ENCODE peak calls at places on chromosomes 3 and 15, in four cellular contexts. I is GM12878, F is K562, S is HepG2. V is an unnamed sample.

GRCh38 chr15:28885630-28886430 is at the start of gene APBA2:
- DNase-seq in F (peak), I (no peak), S (no peak), V (peak)

GRCh38 chr15:69524296-69524695 is 71.7 kb downstream of the RPLP1 start:
- DNase-seq in S (no peak), I (no peak), F (no peak), V (no peak)

GRCh38 chr3:188255190-188255589 is 101.2 kb downstream of the LPP start:
- DNase-seq in S (no peak), I (no peak), F (no peak), V (no peak)

GRCh38 chr3:188584958-188585689 is 431.2 kb downstream of the LPP start:
- DNase-seq in I (no peak), F (no peak), S (no peak), V (no peak)

GRCh38 chr15:95208988-95209387 is 977.6 kb downstream of the MCTP2 start:
- DNase-seq in F (no peak), I (no peak), S (no peak), V (no peak)

GRCh38 chr3:165259518-165260193 is 63.5 kb upstream of the SLITRK3 start:
- DNase-seq in S (no peak), I (no peak), F (no peak), V (no peak)

GRCh38 chr3:184583345-184584000 is 21.9 kb downstream of the EPHB3 start:
- DNase-seq in F (no peak), I (no peak), S (no peak), V (no peak)

GRCh38 chr3:189365609-189366564 is 194.1 kb downstream of the TPRG1 start:
- DNase-seq in I (no peak), F (no peak), S (no peak), V (no peak)

GRCh38 chr3:46693897-46694235 is 387 bp upstream of the ALS2CL start:
- DNase-seq in F (no peak), I (no peak), S (no peak), V (no peak)

GRCh38 chr3:6631376-6631775 is 229.5 kb upstream of the GRM7 start:
- DNase-seq in S (no peak), I (no peak), F (no peak), V (no peak)

GRCh38 chr15:66024998-66025397 is 155.7 kb downstream of the RAB11A start:
- DNase-seq in S (no peak), F (no peak), I (no peak), V (no peak)

GRCh38 chr3:52539010-52539653 is 2.7 kb downstream of the UQCC5 start:
- DNase-seq in F (no peak), S (no peak), I (no peak), V (no peak)

GRCh38 chr15:73385205-73385604 is 16.4 kb upstream of the HCN4 start:
- DNase-seq in F (no peak), S (no peak), I (no peak), V (no peak)

GRCh38 chr3:120349819-120350125 is 618 bp upstream of the LRRC58 start:
- DNase-seq in S (no peak), I (no peak), F (no peak), V (no peak)

GRCh38 chr3:14200276-14200675 is 21.7 kb downstream of the LSM3 start:
- DNase-seq in S (no peak), I (no peak), F (no peak), V (no peak)

GRCh38 chr15:50880221-50880620 is 28.3 kb upstream of the AP4E1 start:
- DNase-seq in F (no peak), I (no peak), S (no peak), V (no peak)

GRCh38 chr3:177929310-177929709 is 606.9 kb upstream of the KCNMB2 start:
- DNase-seq in I (no peak), F (no peak), S (no peak), V (no peak)

GRCh38 chr3:8443829-8444791 is 57.5 kb upstream of the LMCD1 start:
- DNase-seq in S (peak), I (no peak), F (peak), V (peak)
- TF ChIP-seq MAX in S (peak), I (no peak), F (no peak), V (no peak)

GRCh38 chr15:62758126-62758951 is 284.2 kb upstream of the TPM1 start:
- DNase-seq in I (no peak), S (peak), F (no peak), V (no peak)
- TF ChIP-seq TCF7 in I (no peak), S (no peak), F (no peak), V (no peak)

GRCh38 chr15:42133356-42133755 is 23.1 kb downstream of the PLA2G4F start:
- DNase-seq in F (no peak), S (no peak), I (no peak), V (no peak)
- TF ChIP-seq CREB1 in F (no peak), S (no peak), I (no peak), V (no peak)

GRCh38 chr3:8776406-8776805 is 7.0 kb upstream of the OXTR start:
- DNase-seq in S (peak), F (no peak), I (no peak), V (no peak)
- TF ChIP-seq MAX in S (no peak), F (no peak), I (no peak), V (no peak)

GRCh38 chr3:86937306-86937791 is 53.6 kb downstream of the VGLL3 start:
- DNase-seq in S (no peak), I (no peak), F (no peak), V (no peak)
- TF ChIP-seq TCF7 in S (no peak), I (no peak), F (no peak), V (no peak)

GRCh38 chr3:183252108-183252782 is 808 bp upstream of the B3GNT5 start:
- DNase-seq in I (no peak), F (no peak), S (no peak), V (no peak)

GRCh38 chr3:183254816-183255730 is 2.0 kb downstream of the B3GNT5 start:
- DNase-seq in I (no peak), S (no peak), F (peak), V (no peak)

GRCh38 chr3:183253364-183253960 is 409 bp downstream of the B3GNT5 start:
- DNase-seq in S (no peak), F (peak), I (no peak), V (peak)

GRCh38 chr3:183252973-183253363 is at the start of gene B3GNT5:
- DNase-seq in I (no peak), F (peak), S (no peak), V (peak)

DNA sequence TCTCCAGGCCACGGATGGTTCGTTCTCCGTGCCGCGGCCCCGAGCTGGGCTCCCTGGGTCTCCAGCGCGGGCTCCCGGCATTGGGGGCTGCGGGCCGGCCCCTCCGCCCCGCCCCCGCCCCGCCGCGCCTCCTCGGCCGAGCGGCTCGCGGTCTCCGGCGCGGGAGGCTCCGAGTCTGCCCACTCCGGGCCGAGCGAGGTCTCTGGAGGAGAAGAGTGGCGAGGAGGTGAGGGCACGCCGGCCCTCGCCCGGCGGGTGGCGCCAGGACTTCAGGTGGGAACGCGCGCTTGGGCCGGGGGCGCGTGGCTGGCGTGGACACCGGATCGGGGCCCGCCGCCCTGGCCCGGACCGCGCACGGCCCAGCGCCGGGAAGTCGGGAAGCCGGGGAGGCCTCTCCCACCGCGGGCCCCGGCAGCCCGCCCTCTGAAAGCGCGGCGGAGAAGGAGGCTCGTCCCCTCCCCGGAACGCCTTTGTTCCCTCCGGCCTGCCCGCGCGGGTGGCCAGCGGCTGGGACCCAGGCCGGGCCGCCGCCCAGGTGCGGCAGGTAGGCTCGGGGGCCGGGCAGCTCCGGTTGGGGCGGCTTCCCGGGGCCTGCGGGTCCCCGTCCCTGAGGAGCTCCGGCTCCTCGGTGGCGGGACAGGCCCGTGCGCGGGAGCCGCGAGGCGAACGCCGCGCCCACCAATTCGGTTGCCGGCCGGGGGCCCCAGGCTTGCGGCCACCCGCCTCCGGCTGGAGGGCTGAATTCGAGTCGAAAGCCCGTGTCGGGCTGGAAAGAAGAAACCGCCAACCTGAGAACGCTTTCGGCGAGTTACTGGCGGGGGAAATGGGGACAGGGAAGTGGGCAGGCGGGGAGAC is 1.1 kb downstream of the B3GNT5 start:
- DNase-seq in F (peak), S (no peak), I (no peak), V (peak)
- TF ChIP-seq CREB1 in F (no peak), S (no peak), I (no peak), V (no peak)

GRCh38 chr15:85329561-85330421 is 50.6 kb upstream of the AKAP13 start:
- DNase-seq in S (no peak), F (no peak), I (peak), V (no peak)
- TF ChIP-seq MAX in S (no peak), F (no peak), I (peak), V (no peak)

GRCh38 chr3:105401691-105402149 is 35.0 kb downstream of the ALCAM start:
- DNase-seq in F (no peak), I (no peak), S (no peak), V (no peak)
- TF ChIP-seq TCF7 in F (no peak), I (no peak), S (no peak), V (no peak)

V was measured in WTC11.